ENCODE peak calls at places on chromosomes 7 and 10, in five cellular contexts. One of them, this sample, is unnamed.

GRCh38 chr10:3554121-3554522 is 230.9 kb downstream of the KLF6 start:
- DNase-seq in lower lobe of right lung: no peak
- DNase-seq in Caco-2: no peak
- DNase-seq in IMR-90: no peak
- DNase-seq in left lung: no peak
- DNase-seq in this sample: no peak

GRCh38 chr10:30781571-30782542 is 152.3 kb upstream of the LYZL2 start:
- DNase-seq in IMR-90: no peak
- DNase-seq in Caco-2: no peak
- DNase-seq in lower lobe of right lung: no peak
- DNase-seq in left lung: no peak
- DNase-seq in this sample: no peak

GRCh38 chr10:80487791-80488538 is 33.9 kb downstream of the TSPAN14 start:
- DNase-seq in left lung: peak
- DNase-seq in IMR-90: no peak
- DNase-seq in lower lobe of right lung: peak
- DNase-seq in Caco-2: no peak
- DNase-seq in this sample: no peak

GRCh38 chr7:116633131-116633988 is 38.6 kb upstream of the MET start:
- DNase-seq in left lung: no peak
- DNase-seq in IMR-90: no peak
- DNase-seq in Caco-2: no peak
- DNase-seq in lower lobe of right lung: no peak
- DNase-seq in this sample: no peak

GRCh38 chr7:149864751-149865150 is 9.0 kb upstream of the ATP6V0E2 start:
- DNase-seq in IMR-90: no peak
- DNase-seq in left lung: no peak
- DNase-seq in lower lobe of right lung: no peak
- DNase-seq in Caco-2: no peak
- DNase-seq in this sample: no peak

GRCh38 chr10:17504547-17505245 is 50.3 kb upstream of the ST8SIA6 start:
- DNase-seq in Caco-2: no peak
- DNase-seq in left lung: no peak
- DNase-seq in lower lobe of right lung: no peak
- DNase-seq in IMR-90: peak
- DNase-seq in this sample: peak

GRCh38 chr7:33556471-33556870 is 348.9 kb upstream of the BMPER start:
- DNase-seq in Caco-2: no peak
- DNase-seq in IMR-90: no peak
- DNase-seq in left lung: no peak
- DNase-seq in lower lobe of right lung: no peak
- DNase-seq in this sample: no peak

GRCh38 chr10:22317121-22317370 is 858 bp downstream of the COMMD3 start:
- DNase-seq in Caco-2: no peak
- DNase-seq in left lung: no peak
- DNase-seq in lower lobe of right lung: no peak
- DNase-seq in IMR-90: no peak
- DNase-seq in this sample: no peak

GRCh38 chr10:97781541-97782331 is 9.9 kb upstream of the SFRP5 start:
- DNase-seq in lower lobe of right lung: no peak
- DNase-seq in left lung: no peak
- DNase-seq in IMR-90: no peak
- DNase-seq in Caco-2: no peak
- DNase-seq in this sample: no peak

GRCh38 chr7:105277341-105277740 is 111.4 kb downstream of the SRPK2 start:
- DNase-seq in Caco-2: no peak
- DNase-seq in left lung: no peak
- DNase-seq in IMR-90: peak
- DNase-seq in lower lobe of right lung: no peak
- DNase-seq in this sample: no peak

GRCh38 chr10:93991596-93992284 is 2.0 kb upstream of the PLCE1 start:
- DNase-seq in left lung: peak
- DNase-seq in Caco-2: peak
- DNase-seq in lower lobe of right lung: no peak
- DNase-seq in IMR-90: peak
- DNase-seq in this sample: no peak

GRCh38 chr10:6141296-6142151 is 52.7 kb downstream of the RBM17 start:
- DNase-seq in Caco-2: no peak
- DNase-seq in IMR-90: peak
- DNase-seq in left lung: no peak
- DNase-seq in lower lobe of right lung: no peak
- DNase-seq in this sample: no peak

GRCh38 chr10:68560201-68560915 is at the start of gene TET1:
- DNase-seq in Caco-2: peak
- DNase-seq in left lung: peak
- DNase-seq in IMR-90: peak
- DNase-seq in lower lobe of right lung: no peak
- DNase-seq in this sample: peak

GRCh38 chr10:101172741-101173140 is 41.6 kb downstream of the TLX1 start:
- DNase-seq in IMR-90: no peak
- DNase-seq in left lung: no peak
- DNase-seq in Caco-2: no peak
- DNase-seq in lower lobe of right lung: no peak
- DNase-seq in this sample: no peak

GRCh38 chr10:6296456-6297214 is 93.9 kb downstream of the PFKFB3 start:
- DNase-seq in Caco-2: no peak
- DNase-seq in IMR-90: no peak
- DNase-seq in lower lobe of right lung: no peak
- DNase-seq in left lung: no peak
- DNase-seq in this sample: no peak

GRCh38 chr7:135334830-135335543 is 101.3 kb downstream of the STRA8 start:
- DNase-seq in Caco-2: no peak
- DNase-seq in lower lobe of right lung: no peak
- DNase-seq in left lung: no peak
- DNase-seq in IMR-90: no peak
- DNase-seq in this sample: no peak

GRCh38 chr7:41573881-41574280 is 129.0 kb downstream of the INHBA start:
- DNase-seq in lower lobe of right lung: no peak
- DNase-seq in Caco-2: no peak
- DNase-seq in left lung: no peak
- DNase-seq in IMR-90: peak
- DNase-seq in this sample: no peak

GRCh38 chr10:116771891-116772290 is 29.5 kb upstream of the HSPA12A start:
- DNase-seq in left lung: no peak
- DNase-seq in lower lobe of right lung: no peak
- DNase-seq in Caco-2: no peak
- DNase-seq in IMR-90: no peak
- DNase-seq in this sample: no peak

GRCh38 chr10:5545778-5546710 is 21.3 kb downstream of the CALML3 start:
- DNase-seq in IMR-90: peak
- DNase-seq in lower lobe of right lung: peak
- DNase-seq in Caco-2: no peak
- DNase-seq in left lung: peak
- DNase-seq in this sample: no peak

GRCh38 chr10:22475527-22475856 is 130.2 kb downstream of the SPAG6 start:
- DNase-seq in Caco-2: no peak
- DNase-seq in lower lobe of right lung: no peak
- DNase-seq in left lung: no peak
- DNase-seq in IMR-90: no peak
- DNase-seq in this sample: no peak

GRCh38 chr10:51137741-51138529 is 63.6 kb downstream of the PRKG1 start:
- DNase-seq in Caco-2: no peak
- DNase-seq in IMR-90: peak
- DNase-seq in lower lobe of right lung: no peak
- DNase-seq in left lung: no peak
- DNase-seq in this sample: no peak

GRCh38 chr10:28036587-28036986 is 37.7 kb upstream of the ODAD2 start:
- DNase-seq in IMR-90: peak
- DNase-seq in lower lobe of right lung: no peak
- DNase-seq in left lung: no peak
- DNase-seq in Caco-2: no peak
- DNase-seq in this sample: no peak

GRCh38 chr10:112471878-112472487 is 25.0 kb downstream of the VTI1A start:
- DNase-seq in Caco-2: peak
- DNase-seq in lower lobe of right lung: no peak
- DNase-seq in IMR-90: peak
- DNase-seq in left lung: no peak
- DNase-seq in this sample: no peak

GRCh38 chr10:44051584-44052385 is 333.1 kb downstream of the CXCL12 start:
- DNase-seq in lower lobe of right lung: no peak
- DNase-seq in left lung: no peak
- DNase-seq in IMR-90: peak
- DNase-seq in Caco-2: no peak
- DNase-seq in this sample: no peak

GRCh38 chr10:45442670-45443069 is 68.7 kb downstream of the ALOX5 start:
- DNase-seq in left lung: no peak
- DNase-seq in Caco-2: no peak
- DNase-seq in lower lobe of right lung: no peak
- DNase-seq in IMR-90: no peak
- DNase-seq in this sample: peak

GRCh38 chr10:30750971-30751677 is 121.6 kb upstream of the LYZL2 start:
- DNase-seq in Caco-2: no peak
- DNase-seq in IMR-90: no peak
- DNase-seq in lower lobe of right lung: no peak
- DNase-seq in left lung: no peak
- DNase-seq in this sample: no peak

GRCh38 chr7:50851451-50851850 is 68.8 kb upstream of the GRB10 start:
- DNase-seq in IMR-90: peak
- DNase-seq in lower lobe of right lung: no peak
- DNase-seq in left lung: no peak
- DNase-seq in Caco-2: no peak
- DNase-seq in this sample: no peak

GRCh38 chr10:87092861-87093460 is 1.7 kb downstream of the GLUD1 start:
- DNase-seq in Caco-2: peak
- DNase-seq in left lung: no peak
- DNase-seq in lower lobe of right lung: no peak
- DNase-seq in IMR-90: peak
- DNase-seq in this sample: no peak

GRCh38 chr7:24882989-24883631 is 96.9 kb downstream of the OSBPL3 start:
- DNase-seq in lower lobe of right lung: no peak
- DNase-seq in IMR-90: peak
- DNase-seq in left lung: no peak
- DNase-seq in Caco-2: no peak
- DNase-seq in this sample: no peak

GRCh38 chr7:23072916-23073315 is 32.7 kb upstream of the KLHL7 start:
- DNase-seq in lower lobe of right lung: no peak
- DNase-seq in left lung: no peak
- DNase-seq in IMR-90: no peak
- DNase-seq in Caco-2: no peak
- DNase-seq in this sample: no peak

GRCh38 chr7:23076774-23077173 is 28.8 kb upstream of the KLHL7 start:
- DNase-seq in left lung: no peak
- DNase-seq in IMR-90: no peak
- DNase-seq in lower lobe of right lung: no peak
- DNase-seq in Caco-2: peak
- DNase-seq in this sample: no peak

GRCh38 chr7:23075571-23075970 is 30.0 kb upstream of the KLHL7 start:
- DNase-seq in left lung: no peak
- DNase-seq in lower lobe of right lung: no peak
- DNase-seq in IMR-90: no peak
- DNase-seq in Caco-2: no peak
- DNase-seq in this sample: no peak

GRCh38 chr7:23074443-23075244 is 30.9 kb upstream of the KLHL7 start:
- DNase-seq in left lung: no peak
- DNase-seq in Caco-2: no peak
- DNase-seq in lower lobe of right lung: no peak
- DNase-seq in IMR-90: peak
- DNase-seq in this sample: no peak

DNA sequence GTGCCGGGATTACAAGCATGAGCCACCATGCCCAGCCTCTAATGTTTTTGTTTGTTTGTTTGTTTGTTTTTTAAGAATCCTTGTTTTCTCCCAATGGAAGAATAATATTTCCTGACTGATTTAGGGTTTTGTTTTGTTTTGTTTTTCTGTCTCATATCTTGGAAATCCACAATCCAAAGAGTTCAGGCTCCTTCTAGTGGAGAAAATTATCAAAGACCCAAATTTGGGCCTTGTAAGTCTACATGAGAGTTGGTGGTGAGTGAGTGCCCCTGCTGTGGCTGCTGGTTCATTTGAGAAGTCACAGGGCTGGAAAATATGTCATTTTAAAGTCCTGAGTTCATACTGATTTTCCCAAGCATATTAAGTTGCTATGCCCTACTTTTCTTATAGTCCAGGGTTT is 33.5 kb upstream of the KLHL7 start:
- DNase-seq in left lung: no peak
- DNase-seq in Caco-2: no peak
- DNase-seq in IMR-90: peak
- DNase-seq in lower lobe of right lung: no peak
- DNase-seq in this sample: no peak
- TF ChIP-seq CTCF in left lung: no peak
- TF ChIP-seq CTCF in Caco-2: peak
- TF ChIP-seq CTCF in IMR-90: peak
- TF ChIP-seq CTCF in lower lobe of right lung: no peak
- TF ChIP-seq CTCF in this sample: peak

GRCh38 chr10:14953452-14954000 is 370 bp downstream of the DCLRE1C start:
- DNase-seq in Caco-2: no peak
- DNase-seq in left lung: no peak
- DNase-seq in IMR-90: peak
- DNase-seq in lower lobe of right lung: peak
- DNase-seq in this sample: peak
- TF ChIP-seq CTCF in Caco-2: peak
- TF ChIP-seq CTCF in left lung: no peak
- TF ChIP-seq CTCF in IMR-90: peak
- TF ChIP-seq CTCF in lower lobe of right lung: no peak
- TF ChIP-seq CTCF in this sample: peak

GRCh38 chr7:55019691-55020480 is 1.1 kb downstream of the EGFR start:
- DNase-seq in lower lobe of right lung: peak
- DNase-seq in left lung: no peak
- DNase-seq in Caco-2: peak
- DNase-seq in IMR-90: no peak
- DNase-seq in this sample: no peak
- TF ChIP-seq CTCF in lower lobe of right lung: no peak
- TF ChIP-seq CTCF in left lung: no peak
- TF ChIP-seq CTCF in Caco-2: peak
- TF ChIP-seq CTCF in IMR-90: no peak
- TF ChIP-seq CTCF in this sample: no peak

GRCh38 chr7:74351836-74352235 is 62.6 kb downstream of the CLIP2 start:
- DNase-seq in IMR-90: no peak
- DNase-seq in Caco-2: no peak
- DNase-seq in lower lobe of right lung: no peak
- DNase-seq in left lung: no peak
- DNase-seq in this sample: no peak

GRCh38 chr7:74354009-74354408 is 64.8 kb downstream of the CLIP2 start:
- DNase-seq in left lung: no peak
- DNase-seq in Caco-2: no peak
- DNase-seq in lower lobe of right lung: no peak
- DNase-seq in IMR-90: no peak
- DNase-seq in this sample: no peak

GRCh38 chr7:74355091-74355490 is 65.9 kb downstream of the CLIP2 start:
- DNase-seq in IMR-90: peak
- DNase-seq in lower lobe of right lung: no peak
- DNase-seq in left lung: no peak
- DNase-seq in Caco-2: no peak
- DNase-seq in this sample: no peak

GRCh38 chr7:74349621-74350020 is 60.4 kb downstream of the CLIP2 start:
- DNase-seq in lower lobe of right lung: no peak
- DNase-seq in Caco-2: no peak
- DNase-seq in left lung: no peak
- DNase-seq in IMR-90: no peak
- DNase-seq in this sample: no peak

DNA sequence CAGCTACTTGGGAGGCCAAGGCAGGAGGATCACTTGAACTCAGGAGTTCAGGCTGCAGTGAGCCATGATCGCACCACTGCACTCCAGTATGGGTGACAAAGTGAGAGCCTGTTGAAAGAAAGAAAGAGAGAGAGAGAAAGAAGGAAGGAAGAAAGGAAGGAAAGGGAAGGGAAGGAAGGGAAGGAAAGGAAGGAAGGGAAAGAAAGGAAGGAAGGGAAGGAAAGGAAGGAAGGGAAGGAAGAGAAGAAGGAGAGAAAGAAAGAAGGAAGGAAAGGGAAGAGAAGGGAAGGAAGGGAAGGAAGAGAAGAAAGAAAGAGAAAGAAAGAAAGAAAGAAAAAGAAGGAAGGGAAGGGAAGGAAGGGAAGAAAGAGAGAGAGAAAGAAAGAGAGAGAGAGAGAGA is 61.5 kb downstream of the CLIP2 start:
- DNase-seq in IMR-90: no peak
- DNase-seq in lower lobe of right lung: no peak
- DNase-seq in Caco-2: no peak
- DNase-seq in left lung: no peak
- DNase-seq in this sample: no peak
- TF ChIP-seq CTCF in IMR-90: no peak
- TF ChIP-seq CTCF in lower lobe of right lung: no peak
- TF ChIP-seq CTCF in Caco-2: no peak
- TF ChIP-seq CTCF in left lung: no peak
- TF ChIP-seq CTCF in this sample: no peak

This sample was measured in osteocyte.